ENCODE peak calls at places on chromosome 14, in six cellular contexts. Q, G, U, M, E and P are unnamed samples.

GRCh38 chr14:90831821-90832220 is 15.6 kb upstream of the TTC7B start:
- DNase-seq in E (no peak), U (no peak), G (no peak), Q (no peak), M (no peak), P (no peak)

GRCh38 chr14:70856851-70857498 is 47.7 kb upstream of the MAP3K9 start:
- DNase-seq in G (no peak), U (no peak), E (no peak), M (no peak), Q (peak), P (peak)

GRCh38 chr14:77212097-77212873 is 30.7 kb downstream of the TMEM63C start:
- DNase-seq in M (no peak), U (no peak), Q (no peak), E (no peak), G (no peak), P (no peak)

GRCh38 chr14:22319526-22320352 is 269.3 kb downstream of the DAD1 start:
- DNase-seq in Q (peak), G (peak), M (peak), E (peak), U (no peak), P (no peak)

GRCh38 chr14:103021817-103022668 is 35.3 kb downstream of the CDC42BPB start:
- DNase-seq in M (no peak), G (no peak), E (no peak), U (no peak), Q (peak), P (no peak)

GRCh38 chr14:70665448-70666363 is 24.0 kb downstream of the TTC9 start:
- DNase-seq in E (no peak), M (peak), U (no peak), G (peak), Q (no peak), P (no peak)

GRCh38 chr14:77063581-77064289 is 34.3 kb upstream of the CIPC start:
- DNase-seq in E (no peak), U (no peak), M (no peak), Q (no peak), G (no peak), P (no peak)

GRCh38 chr14:24291446-24292117 is 8.0 kb downstream of the DHRS1 start:
- DNase-seq in M (no peak), Q (no peak), G (no peak), E (no peak), U (no peak), P (no peak)

GRCh38 chr14:22399776-22400175 is 189.2 kb downstream of the DAD1 start:
- DNase-seq in U (no peak), Q (no peak), M (no peak), E (no peak), G (no peak), P (no peak)

GRCh38 chr14:97282644-97283403 is 485.6 kb downstream of the VRK1 start:
- DNase-seq in Q (no peak), G (no peak), E (no peak), U (no peak), M (peak), P (no peak)

GRCh38 chr14:101739446-101740141 is 21.9 kb upstream of the PPP2R5C start:
- DNase-seq in E (no peak), M (no peak), Q (no peak), U (no peak), G (no peak), P (no peak)

GRCh38 chr14:68628605-68629310 is 164.1 kb downstream of the ZFP36L1 start:
- DNase-seq in U (peak), M (peak), G (peak), Q (no peak), E (no peak), P (no peak)

GRCh38 chr14:69818760-69819191 is 21.7 kb upstream of the SLC10A1 start:
- DNase-seq in M (peak), G (peak), Q (peak), E (peak), U (peak), P (peak)

GRCh38 chr14:75049731-75050201 is 1.5 kb downstream of the MLH3 start:
- DNase-seq in Q (peak), U (no peak), G (no peak), E (no peak), M (no peak), P (no peak)